ENCODE peak calls at places on chromosomes 11 and 22, in six cellular contexts. L is HepG2, A is A549, G is GM12878, P is NB4, V is K562. C is an unnamed sample.

GRCh38 chr22:42876041-42876440 is 19.0 kb upstream of the ARFGAP3 start:
- DNase-seq in L (no peak), A (no peak), G (no peak), P (no peak), V (no peak), C (no peak)

GRCh38 chr11:47408598-47409439 is 429 bp downstream of the SLC39A13 start:
- DNase-seq in L (no peak), A (peak), G (no peak), P (no peak), V (no peak), C (peak)

GRCh38 chr11:77096591-77097019 is 6.0 kb upstream of the OMP start:
- DNase-seq in L (no peak), A (no peak), G (no peak), P (no peak), V (no peak), C (no peak)

GRCh38 chr11:34721646-34722045 is 100.8 kb downstream of the EHF start:
- DNase-seq in L (no peak), A (no peak), G (no peak), P (no peak), V (no peak), C (no peak)

GRCh38 chr11:24642648-24643047 is 145.8 kb downstream of the LUZP2 start:
- DNase-seq in L (no peak), A (no peak), G (no peak), P (no peak), V (no peak), C (no peak)

GRCh38 chr11:19651654-19652053 is 61.0 kb upstream of the NAV2 start:
- DNase-seq in L (no peak), A (no peak), G (no peak), P (no peak), V (no peak), C (no peak)

GRCh38 chr22:45284705-45285305 is at the start of gene UPK3A:
- DNase-seq in L (no peak), A (no peak), G (no peak), P (peak), V (peak), C (peak)

GRCh38 chr11:46686886-46687810 is 13.3 kb downstream of the ARHGAP1 start:
- DNase-seq in L (no peak), A (no peak), G (no peak), P (no peak), V (no peak), C (no peak)

GRCh38 chr11:12287374-12288211 is 89.8 kb upstream of the PARVA start:
- DNase-seq in L (peak), A (peak), G (no peak), P (peak), V (peak), C (peak)

GRCh38 chr11:62337682-62338181 is 484 bp downstream of the ASRGL1 start:
- DNase-seq in L (no peak), A (peak), G (no peak), P (no peak), V (peak), C (peak)

GRCh38 chr11:83671295-83671694 is 385.1 kb upstream of the CCDC90B start:
- DNase-seq in L (no peak), A (no peak), G (no peak), P (no peak), V (no peak), C (no peak)

GRCh38 chr11:48107188-48107704 is 109.4 kb upstream of the OR4B1 start:
- DNase-seq in L (no peak), A (no peak), G (peak), P (peak), V (no peak), C (no peak)

GRCh38 chr11:125313271-125314222 is 149.0 kb downstream of the PKNOX2 start:
- DNase-seq in L (no peak), A (no peak), G (no peak), P (no peak), V (no peak), C (peak)

GRCh38 chr11:60917267-60917666 is 3.3 kb downstream of the TMEM109 start:
- DNase-seq in L (no peak), A (no peak), G (no peak), P (no peak), V (no peak), C (no peak)

GRCh38 chr22:42930810-42931420 is 73.8 kb upstream of the ARFGAP3 start:
- DNase-seq in L (peak), A (peak), G (no peak), P (peak), V (no peak), C (no peak)

GRCh38 chr11:6307879-6308278 is 12.4 kb downstream of the CAVIN3 start:
- DNase-seq in L (no peak), A (no peak), G (no peak), P (no peak), V (no peak), C (no peak)

DNA sequence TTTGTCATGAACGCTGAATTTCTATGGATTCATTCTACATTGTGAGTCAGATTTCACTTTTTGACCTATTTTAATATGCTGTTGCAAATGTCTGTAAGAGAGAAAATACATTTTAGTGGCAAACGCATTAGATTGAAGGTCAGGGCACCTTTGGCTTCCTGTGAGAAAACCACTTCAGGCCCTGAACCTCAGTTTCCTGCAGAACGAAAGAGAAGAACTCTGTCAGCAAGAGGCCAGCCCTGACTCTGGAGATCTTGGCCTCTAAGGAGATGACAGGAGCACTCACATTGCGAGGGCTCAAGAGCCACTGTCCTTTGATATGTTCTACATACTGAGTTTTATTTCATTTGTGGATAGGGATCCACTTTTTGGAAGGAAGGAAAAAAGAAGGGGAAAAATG is 83.6 kb downstream of the KCNJ1 start:
- DNase-seq in L (no peak), A (no peak), G (no peak), P (no peak), V (no peak), C (no peak)
- TF ChIP-seq MYC in L (no peak), A (no peak), G (no peak), P (no peak), V (no peak), C (no peak)

DNA sequence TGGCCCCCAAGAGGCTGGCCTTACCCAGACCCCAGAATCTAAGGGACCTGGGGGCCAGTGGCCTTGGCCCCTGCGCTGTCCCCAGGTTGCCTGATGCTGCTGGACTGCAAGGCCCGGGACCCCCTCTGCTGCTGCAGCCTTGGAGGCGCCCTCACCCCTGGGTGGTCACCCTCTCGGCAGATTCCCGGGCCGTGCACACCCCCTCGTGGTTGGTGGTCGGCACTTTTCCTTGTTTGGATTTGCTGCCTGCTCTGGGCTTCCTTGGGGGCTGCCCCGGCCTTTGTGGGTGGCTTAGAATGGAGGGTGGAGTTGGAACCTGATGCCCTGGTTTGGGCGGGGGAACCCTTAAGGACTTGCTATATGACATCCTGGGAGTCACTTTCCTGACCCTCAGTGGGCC is 5.3 kb downstream of the RIN1 start:
- DNase-seq in L (no peak), A (no peak), G (no peak), P (no peak), V (no peak), C (no peak)
- TF ChIP-seq CTCF in L (no peak), A (no peak), G (no peak), P (no peak), V (peak), C (no peak)

DNA sequence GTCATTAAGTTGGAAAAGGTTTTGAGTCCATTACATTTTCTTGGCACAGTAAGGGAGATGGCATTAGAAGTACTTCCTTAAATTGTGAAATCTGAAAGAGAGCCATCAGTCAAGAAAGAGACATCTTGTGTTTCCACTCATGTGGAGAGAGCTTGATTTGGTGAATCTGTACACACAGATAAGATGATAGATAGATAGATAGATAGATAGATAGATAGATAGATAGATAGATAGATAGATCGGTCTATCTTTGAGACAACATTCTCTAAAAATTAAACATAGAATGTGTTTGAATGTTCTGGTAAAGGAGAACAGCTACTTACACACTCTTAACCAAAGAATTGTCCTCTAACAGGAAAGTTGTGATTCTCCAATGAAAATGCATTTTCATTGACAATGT is 76.2 kb downstream of the TTC17 start:
- DNase-seq in L (no peak), A (no peak), G (no peak), P (no peak), V (no peak), C (no peak)
- TF ChIP-seq MYC in L (no peak), A (no peak), G (no peak), P (no peak), V (no peak), C (no peak)

DNA sequence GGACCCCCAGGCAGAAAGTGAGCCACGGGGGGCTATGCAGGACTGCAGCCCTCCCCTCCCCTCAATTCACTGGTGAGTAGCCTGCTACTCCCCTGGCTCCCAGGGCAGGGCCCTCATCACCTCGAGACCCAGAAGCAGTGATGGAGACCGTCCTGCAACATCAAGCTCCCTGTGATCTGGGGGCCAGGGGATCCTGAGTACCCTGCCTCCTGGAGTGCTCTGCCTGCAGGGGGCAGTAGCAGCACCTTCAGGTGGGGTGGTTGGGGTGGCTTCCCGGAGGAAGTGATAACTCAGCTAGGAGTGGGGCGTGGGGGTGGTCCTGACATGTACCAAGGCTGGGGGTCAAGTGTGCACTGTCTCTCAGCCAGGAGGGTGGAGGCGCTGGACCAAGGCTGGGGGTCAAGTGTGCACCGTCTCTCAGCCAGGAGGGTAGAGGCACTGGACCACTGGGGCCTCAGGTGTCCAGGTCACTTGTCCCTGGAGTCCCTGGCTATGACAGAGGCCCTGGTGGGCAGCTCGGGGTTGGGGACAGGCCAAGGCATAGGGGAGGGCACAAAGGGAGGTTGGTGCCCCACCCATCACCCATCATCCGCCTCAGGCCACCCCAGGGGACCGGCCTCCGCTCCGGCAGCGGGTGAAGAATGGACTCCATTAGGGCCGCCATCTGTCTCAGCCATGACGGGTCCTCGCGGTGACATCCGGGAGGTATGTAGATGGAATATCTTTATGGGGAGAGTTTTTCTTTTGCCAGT is 9.4 kb downstream of the RTN4R start:
- DNase-seq in L (no peak), A (no peak), G (no peak), P (no peak), V (peak), C (no peak)
- TF ChIP-seq CTCF in L (peak), A (no peak), G (peak), P (peak), V (peak), C (peak)

GRCh38 chr22:47304854-47305253 is 542.4 kb downstream of the TBC1D22A start:
- DNase-seq in L (no peak), A (no peak), G (no peak), P (no peak), V (no peak), C (no peak)

GRCh38 chr22:47304191-47304831 is 541.9 kb downstream of the TBC1D22A start:
- DNase-seq in L (no peak), A (no peak), G (no peak), P (no peak), V (no peak), C (no peak)

GRCh38 chr22:47300698-47301405 is 538.4 kb downstream of the TBC1D22A start:
- DNase-seq in L (no peak), A (no peak), G (no peak), P (no peak), V (no peak), C (no peak)

GRCh38 chr22:47301820-47302475 is 539.5 kb downstream of the TBC1D22A start:
- DNase-seq in L (no peak), A (no peak), G (no peak), P (no peak), V (no peak), C (no peak)

GRCh38 chr22:47303161-47303890 is 540.9 kb downstream of the TBC1D22A start:
- DNase-seq in L (no peak), A (no peak), G (no peak), P (no peak), V (no peak), C (no peak)
- TF ChIP-seq MYC in L (no peak), A (no peak), G (no peak), P (no peak), V (no peak), C (no peak)

C was measured in endothelial cell of umbilical vein.